ENCODE peak calls at places on chromosome 17, in six cellular contexts. X is cardiac muscle cell, M is ovary, K is stomach, Y is endothelial cell of umbilical vein, T is H9. I is an unnamed sample.

GRCh38 chr17:74176546-74177001 is 26.9 kb upstream of the RPL38 start:
- DNase-seq in M (peak; percentile 29), X (peak; percentile 75), K (peak; percentile 63), T (peak; percentile 84), Y (peak; percentile 57), I (peak; percentile 73)

GRCh38 chr17:17380156-17380925 is 77.2 kb downstream of the NT5M start:
- DNase-seq in X (no peak), Y (no peak), K (no peak), T (no peak), M (no peak), I (no peak)

GRCh38 chr17:45893725-45894021 is 681 bp upstream of the MAPT start:
- DNase-seq in X (no peak), Y (no peak), M (no peak), K (no peak), T (no peak), I (no peak)

GRCh38 chr17:27207073-27207511 is 86.8 kb upstream of the WSB1 start:
- DNase-seq in X (peak; percentile 69), T (no peak), Y (peak; percentile 77), K (no peak), M (no peak), I (no peak)

GRCh38 chr17:58313815-58314705 is 14.5 kb downstream of the TSPOAP1 start:
- DNase-seq in X (no peak), K (peak; percentile 14), T (no peak), M (no peak), Y (no peak), I (no peak)

GRCh38 chr17:29612404-29613370 is 10.0 kb downstream of the CORO6 start:
- DNase-seq in X (no peak), M (peak; percentile 50), T (peak; percentile 55), Y (no peak), K (no peak), I (peak; percentile 74)

GRCh38 chr17:48841395-48841831 is 10.6 kb downstream of the CALCOCO2 start:
- DNase-seq in X (peak; percentile 90), T (no peak), M (no peak), K (no peak), Y (peak; percentile 80), I (no peak)

GRCh38 chr17:38861399-38861843 is 7.9 kb upstream of the RPL23 start:
- DNase-seq in T (peak; percentile 75), X (no peak), M (no peak), K (no peak), Y (no peak), I (peak; percentile 14)

GRCh38 chr17:13518271-13519000 is 83.3 kb downstream of the HS3ST3A1 start:
- DNase-seq in X (no peak), M (no peak), Y (no peak), K (no peak), T (no peak), I (no peak)

GRCh38 chr17:44549736-44550135 is 7.5 kb upstream of the FZD2 start:
- DNase-seq in T (no peak), X (no peak), Y (no peak), K (no peak), M (no peak), I (no peak)

GRCh38 chr17:44547625-44548297 is 9.5 kb upstream of the FZD2 start:
- DNase-seq in T (peak; percentile 73), Y (no peak), X (peak; percentile 49), K (no peak), M (no peak), I (no peak)

GRCh38 chr17:44548714-44549230 is 8.5 kb upstream of the FZD2 start:
- DNase-seq in Y (no peak), K (no peak), X (no peak), M (no peak), T (no peak), I (no peak)

GRCh38 chr17:44543905-44544523 is 13.3 kb upstream of the FZD2 start:
- DNase-seq in Y (no peak), T (no peak), M (no peak), X (no peak), K (no peak), I (no peak)

DNA sequence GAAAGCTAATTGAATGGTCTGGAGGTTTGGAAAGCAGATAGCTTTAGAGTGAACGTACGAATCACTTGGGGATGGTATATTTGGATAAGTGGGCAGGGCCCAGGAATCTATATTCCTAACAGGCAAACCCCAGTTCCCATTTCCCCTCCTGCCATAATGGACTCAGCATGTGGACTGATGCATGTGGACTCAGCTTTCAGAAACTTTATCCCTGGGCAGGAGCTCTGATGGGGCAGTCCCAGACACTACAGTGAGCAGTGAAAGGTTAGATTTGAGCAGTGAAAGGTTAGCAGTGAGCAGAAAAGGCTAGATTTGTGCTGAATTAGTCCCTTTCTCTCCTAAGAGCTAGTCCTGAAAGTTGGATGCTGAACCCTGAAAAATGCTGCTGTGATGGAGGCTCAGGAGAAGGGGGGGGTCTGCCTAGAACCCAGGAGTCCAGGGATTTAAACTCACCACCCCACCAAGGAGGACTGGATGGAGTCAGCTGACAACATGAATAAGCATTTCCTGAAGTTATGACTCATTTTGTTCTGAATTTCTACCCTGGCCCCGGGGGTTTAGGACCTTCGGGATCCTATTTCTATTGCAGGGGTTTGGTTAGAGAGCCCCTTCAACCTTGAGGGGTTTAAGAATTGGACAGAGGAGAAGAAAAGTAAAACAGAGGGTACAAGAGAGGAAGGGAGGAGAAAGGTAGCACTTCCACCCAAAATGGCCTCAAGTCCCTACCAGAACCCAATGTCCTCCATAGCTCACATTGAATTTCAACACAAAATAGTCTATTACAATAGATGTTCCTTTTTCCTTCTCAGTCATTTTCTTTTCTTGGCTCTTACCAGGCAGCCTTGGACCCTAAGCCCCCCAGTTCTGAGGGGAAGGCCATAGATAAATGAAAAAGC is 10.3 kb upstream of the FZD2 start:
- DNase-seq in T (no peak), X (peak; percentile 57), M (no peak), K (no peak), Y (peak; percentile 61), I (no peak)
- H3K9me3 ChIP-seq in T (no peaks in the 10 kb centered on the region), X (no peaks in the 10 kb centered on the region), M (no peaks in the 10 kb centered on the region), K (no peaks in the 10 kb centered on the region), Y (no peaks in the 10 kb centered on the region), I (no peaks in the 10 kb centered on the region)

DNA sequence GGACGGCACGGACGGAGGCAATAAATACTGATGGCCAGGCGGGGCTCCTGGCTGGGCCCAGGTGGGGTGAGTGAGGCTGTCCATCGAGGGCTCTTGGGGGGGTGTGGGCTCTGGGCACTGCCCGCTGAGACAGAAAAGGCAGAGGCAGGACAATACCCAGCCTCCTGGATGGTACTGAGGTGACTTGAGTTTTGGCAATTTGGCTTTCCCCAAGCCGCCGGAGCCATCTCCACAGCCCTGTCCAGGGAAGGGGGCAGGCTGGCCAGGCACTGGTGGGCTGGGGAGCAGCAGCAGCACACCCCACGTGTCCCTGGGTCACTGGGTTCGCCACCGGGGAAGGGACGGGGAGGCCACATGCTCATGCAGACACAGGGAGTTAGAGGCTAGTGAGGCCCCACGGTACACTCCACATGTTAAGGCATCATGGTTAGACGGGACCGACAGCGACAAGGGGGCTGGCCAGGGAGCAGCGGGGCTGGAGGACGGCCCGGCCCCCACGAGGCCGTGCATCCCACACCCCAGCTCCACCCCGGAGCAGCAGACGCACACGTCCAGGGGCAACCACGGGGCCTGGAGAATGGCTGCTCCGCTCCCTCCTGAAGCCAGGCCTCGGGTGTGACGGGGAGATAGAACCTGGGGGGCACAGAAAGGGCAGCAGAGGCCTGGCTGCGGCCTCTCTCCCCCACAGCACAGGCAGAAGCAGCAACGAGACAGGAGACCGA is 3.0 kb downstream of the ARHGDIA start:
- DNase-seq in T (peak; percentile 55), M (no peak), K (no peak), Y (no peak), X (no peak), I (no peak)
- H3K4me1 ChIP-seq in T (no peaks in the 10 kb centered on the region), M (peaks cover 12% of the 10 kb centered on the region), K (peaks cover 83% of the 10 kb centered on the region), Y (peaks cover 17% of the 10 kb centered on the region), X (peaks cover 44% of the 10 kb centered on the region), I (no peaks in the 10 kb centered on the region)

DNA sequence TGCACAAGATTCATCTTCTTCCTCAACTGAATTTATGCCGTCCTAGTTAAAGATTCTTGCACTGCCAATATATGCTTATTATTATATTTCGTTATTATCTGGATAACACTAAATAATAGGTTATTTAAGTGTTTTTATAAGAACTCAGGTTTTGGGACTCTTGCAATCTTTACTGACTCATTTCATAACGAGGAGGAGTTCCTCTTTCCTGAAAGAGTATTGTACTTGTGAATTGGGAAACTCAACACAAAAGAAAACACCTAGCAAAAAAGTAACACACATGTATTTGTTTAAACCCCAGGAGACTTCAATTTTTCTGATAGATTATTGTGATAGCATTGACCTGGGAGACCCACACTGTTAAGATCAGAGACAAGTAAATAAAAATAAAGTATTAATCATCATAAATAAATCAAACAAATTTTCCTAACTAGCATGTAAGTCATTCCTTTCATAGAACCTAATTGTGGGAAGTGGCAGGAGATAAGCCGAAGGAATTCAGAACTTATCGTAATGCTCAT is 505.8 kb downstream of the KCNJ2 start:
- DNase-seq in M (no peak), Y (no peak), T (no peak), X (no peak), K (no peak), I (no peak)
- H3K9me3 ChIP-seq in M (no peaks in the 10 kb centered on the region), Y (no peaks in the 10 kb centered on the region), T (no peaks in the 10 kb centered on the region), X (no peaks in the 10 kb centered on the region), K (no peaks in the 10 kb centered on the region), I (no peaks in the 10 kb centered on the region)

GRCh38 chr17:2171725-2172446 is 117.0 kb downstream of the HIC1 start:
- DNase-seq in K (peak; percentile 74), Y (peak; percentile 98), T (no peak), X (peak; percentile 99), M (peak; percentile 88), I (peak; percentile 90)
- H3K4me1 ChIP-seq in K (peaks cover 42% of the 10 kb centered on the region), Y (peaks cover 55% of the 10 kb centered on the region), T (no peaks in the 10 kb centered on the region), X (peaks cover 63% of the 10 kb centered on the region), M (peaks cover 35% of the 10 kb centered on the region), I (peaks cover 29% of the 10 kb centered on the region)

DNA sequence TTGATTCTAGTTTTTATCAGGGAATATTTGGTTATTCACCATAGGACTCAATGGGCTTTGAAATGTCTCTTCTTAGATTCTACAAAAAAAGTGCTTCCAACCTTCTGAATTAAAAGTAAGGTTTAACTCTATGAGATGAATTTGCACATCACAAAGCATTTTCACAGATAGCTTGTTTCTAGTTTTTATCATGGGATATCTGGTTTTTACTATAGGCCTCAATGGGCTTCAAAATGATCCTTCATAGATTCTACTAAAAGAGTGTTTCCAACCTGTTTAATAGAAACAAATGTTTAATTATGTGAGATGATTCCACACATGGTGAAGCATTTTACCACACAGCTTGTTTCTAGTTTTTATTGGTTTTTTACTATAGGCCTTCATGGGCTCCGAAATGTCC is 560.7 kb downstream of the KCNJ18 start:
- DNase-seq in Y (no peak), X (no peak), T (no peak), M (no peak), K (no peak), I (no peak)
- H3K9me3 ChIP-seq in Y (no peaks in the 10 kb centered on the region), X (no peaks in the 10 kb centered on the region), T (peaks cover 30% of the 10 kb centered on the region), M (no peaks in the 10 kb centered on the region), K (no peaks in the 10 kb centered on the region), I (no peaks in the 10 kb centered on the region)